ENCODE peak calls at places on chromosome 13, in seven cellular contexts. O is psoas muscle; L is heart right ventricle; C is hypothalamus; X is effector CD4-positive, alpha-beta T cell; B is KBM-7; U is breast epithelium. G is an unnamed sample.

GRCh38 chr13:43861863-43862262 is 17.7 kb downstream of the CCDC122 start:
- DNase-seq in O (no peak), L (no peak), C (no peak), X (no peak), B (no peak), U (no peak), G (no peak)

GRCh38 chr13:52454459-52454824 is 836 bp upstream of the CKAP2 start:
- DNase-seq in O (no peak), L (no peak), C (no peak), X (no peak), B (peak; percentile 73), U (no peak), G (no peak)

GRCh38 chr13:48977973-48978372 is 2.3 kb downstream of the FNDC3A start:
- DNase-seq in O (no peak), L (no peak), C (no peak), X (no peak), B (no peak), U (no peak), G (no peak)

GRCh38 chr13:78382481-78382880 is 220.9 kb downstream of the POU4F1 start:
- DNase-seq in O (no peak), L (no peak), C (no peak), X (no peak), B (no peak), U (no peak), G (no peak)

GRCh38 chr13:57878291-57878690 is 246.7 kb downstream of the PCDH17 start:
- DNase-seq in O (no peak), L (no peak), C (no peak), X (no peak), B (no peak), U (no peak), G (no peak)

GRCh38 chr13:77898097-77898496 is 20.5 kb downstream of the EDNRB start:
- DNase-seq in O (no peak), L (no peak), C (no peak), X (no peak), B (no peak), U (no peak), G (no peak)

GRCh38 chr13:88800505-88800904 is 1129.3 kb downstream of the SLITRK5 start:
- DNase-seq in O (no peak), L (no peak), C (no peak), X (no peak), B (no peak), U (no peak), G (no peak)

GRCh38 chr13:48891586-48891985 is 84.1 kb upstream of the FNDC3A start:
- DNase-seq in O (no peak), L (no peak), C (no peak), X (no peak), B (no peak), U (no peak), G (no peak)

GRCh38 chr13:67229438-67230242 is 496 bp downstream of the PCDH9 start:
- DNase-seq in O (no peak), L (no peak), C (no peak), X (no peak), B (no peak), U (no peak), G (no peak)

GRCh38 chr13:111846396-111847174 is 220.4 kb upstream of the SOX1 start:
- DNase-seq in O (no peak), L (no peak), C (no peak), X (no peak), B (no peak), U (no peak), G (no peak)